ENCODE peak calls at places on chromosomes 12 and 14, in four cellular contexts. H, W, Z and F are unnamed samples.
A peak's percentile ranks its signal among the peaks of the same experiment; 100 is the strongest.

GRCh38 chr14:24883571-24883970 is 166.4 kb downstream of the STXBP6 start:
- DNase-seq in H (no peak), W (no peak), Z (no peak), F (no peak)

GRCh38 chr14:89680156-89680555 is 263.1 kb upstream of the FOXN3 start:
- DNase-seq in W (no peak), Z (no peak), H (no peak), F (no peak)

GRCh38 chr12:88334271-88334670 is 192.2 kb downstream of the TMTC3 start:
- DNase-seq in W (no peak), Z (peak; percentile 15), H (no peak), F (no peak)

GRCh38 chr12:132872975-132873421 is 14.4 kb downstream of the CHFR start:
- DNase-seq in H (no peak), Z (peak; percentile 13), W (no peak), F (no peak)

GRCh38 chr12:31485570-31485969 is 105.4 kb downstream of the DENND5B start:
- DNase-seq in W (no peak), Z (no peak), H (no peak), F (no peak)

GRCh38 chr12:3294481-3294911 is 196.5 kb upstream of the PRMT8 start:
- DNase-seq in W (no peak), H (no peak), Z (no peak), F (no peak)

GRCh38 chr12:53451661-53452158 is at the start of gene PCBP2:
- DNase-seq in W (peak; percentile 100), Z (peak; percentile 96), H (peak; percentile 98), F (peak; percentile 95)

GRCh38 chr12:98533723-98534251 is 18.4 kb downstream of the TMPO start:
- DNase-seq in W (no peak), H (no peak), Z (no peak), F (no peak)

GRCh38 chr14:60196291-60196690 is 31.1 kb upstream of the DHRS7 start:
- DNase-seq in Z (no peak), H (no peak), W (no peak), F (no peak)

GRCh38 chr14:64704145-64704742 is at the start of gene PLEKHG3:
- DNase-seq in H (peak; percentile 17), W (peak; percentile 23), Z (no peak), F (no peak)

GRCh38 chr12:10600988-10601387 is 12.4 kb downstream of the MAGOHB start:
- DNase-seq in W (peak; percentile 28), H (no peak), Z (no peak), F (no peak)

GRCh38 chr12:67816269-67816668 is 167.7 kb downstream of the DYRK2 start:
- DNase-seq in W (no peak), Z (no peak), H (no peak), F (no peak)

GRCh38 chr12:71556881-71557280 is 106.8 kb downstream of the ZFC3H1 start:
- DNase-seq in H (no peak), W (no peak), Z (no peak), F (no peak)

GRCh38 chr12:109606261-109607028 is 32.9 kb downstream of the MVK start:
- DNase-seq in Z (no peak), H (peak; percentile 20), W (no peak), F (no peak)

GRCh38 chr14:101876539-101876938 is 87.8 kb upstream of the DYNC1H1 start:
- DNase-seq in H (no peak), W (peak; percentile 98), Z (peak; percentile 75), F (peak; percentile 47)

GRCh38 chr12:94229902-94230301 is 81.5 kb downstream of the PLXNC1 start:
- DNase-seq in Z (no peak), W (no peak), H (no peak), F (no peak)

GRCh38 chr12:19719650-19720049 is 280.4 kb downstream of the AEBP2 start:
- DNase-seq in W (no peak), Z (no peak), H (no peak), F (no peak)

GRCh38 chr12:47758834-47759690 is at the start of gene RAPGEF3:
- DNase-seq in W (peak; percentile 79), Z (no peak), H (peak; percentile 93), F (peak; percentile 85)

GRCh38 chr12:795305-795704 is 42.9 kb downstream of the WNK1 start:
- DNase-seq in H (no peak), W (no peak), Z (no peak), F (no peak)

GRCh38 chr14:104690861-104691455 is 1.5 kb downstream of the INF2 start:
- DNase-seq in H (no peak), W (no peak), Z (no peak), F (no peak)

GRCh38 chr14:89640141-89640540 is 223.1 kb upstream of the FOXN3 start:
- DNase-seq in W (no peak), H (no peak), Z (no peak), F (no peak)

GRCh38 chr12:69570545-69571399 is 14.5 kb upstream of the CCT2 start:
- DNase-seq in Z (peak; percentile 15), H (peak; percentile 59), W (peak; percentile 61), F (no peak)

GRCh38 chr12:32307352-32307751 is 92.0 kb upstream of the FGD4 start:
- DNase-seq in H (no peak), Z (no peak), W (no peak), F (no peak)

GRCh38 chr14:103856105-103856504 is 8.7 kb upstream of the PPP1R13B start:
- DNase-seq in H (no peak), Z (no peak), W (no peak), F (no peak)

GRCh38 chr12:57158665-57159064 is 11.2 kb upstream of the LRP1-AS start:
- DNase-seq in H (no peak), W (no peak), Z (no peak), F (no peak)

GRCh38 chr12:44763021-44763420 is 113.1 kb downstream of the NELL2 start:
- DNase-seq in W (no peak), Z (no peak), H (no peak), F (no peak)

GRCh38 chr12:42997032-42997431 is 407.5 kb upstream of the PRICKLE1 start:
- DNase-seq in W (no peak), H (no peak), Z (no peak), F (no peak)

DNA sequence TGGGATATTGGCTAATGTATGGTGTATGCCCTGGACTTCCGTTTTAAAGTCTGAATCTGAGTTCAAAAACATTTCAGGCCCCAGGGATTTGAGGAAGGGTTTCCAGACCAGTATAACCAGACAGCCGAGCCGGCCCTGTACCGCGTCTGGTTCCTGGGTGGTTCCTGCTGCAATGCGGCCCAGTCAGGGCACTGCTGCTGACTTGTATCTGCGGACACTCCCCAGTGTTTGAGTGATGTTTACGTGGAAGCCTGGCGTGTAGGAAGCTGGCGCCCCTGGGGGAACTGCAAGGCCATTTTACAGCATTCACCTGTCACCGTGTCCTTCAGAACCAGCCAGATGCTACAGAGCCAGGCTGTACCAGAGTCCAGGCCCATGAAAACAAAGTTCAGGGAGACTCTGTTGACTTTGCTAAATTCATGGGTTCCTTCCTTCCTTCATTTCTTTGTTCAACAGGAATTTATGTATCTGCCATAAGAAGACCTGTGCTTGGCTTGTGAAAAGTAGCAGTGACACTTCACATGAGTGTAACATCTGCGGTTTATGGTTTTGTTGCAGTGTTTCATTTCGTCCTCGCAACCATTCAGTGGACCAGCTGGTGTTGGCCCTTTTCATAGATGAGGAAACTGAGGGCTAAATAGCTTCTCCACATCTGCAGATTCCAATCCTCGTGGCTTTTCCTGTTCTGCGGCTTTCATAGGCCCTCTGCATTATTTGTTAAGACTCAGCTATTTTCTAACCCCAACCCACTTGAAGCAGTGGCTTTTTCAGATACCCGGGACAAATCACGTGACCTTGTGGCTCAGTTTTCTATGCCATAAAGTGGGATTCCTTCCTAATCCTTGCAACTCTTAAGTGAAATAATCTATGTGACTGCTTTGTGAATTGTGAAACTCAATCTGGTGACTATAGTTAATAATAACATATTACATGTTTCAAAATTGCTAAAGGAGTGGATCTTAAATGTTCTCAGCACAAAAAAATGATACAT is 16.9 kb downstream of the EML1 start:
- DNase-seq in Z (no peak), H (no peak), W (no peak), F (no peak)
- TF ChIP-seq POLR2AphosphoS5 in Z (no peak), H (no peak), W (no peak), F (no peak)

DNA sequence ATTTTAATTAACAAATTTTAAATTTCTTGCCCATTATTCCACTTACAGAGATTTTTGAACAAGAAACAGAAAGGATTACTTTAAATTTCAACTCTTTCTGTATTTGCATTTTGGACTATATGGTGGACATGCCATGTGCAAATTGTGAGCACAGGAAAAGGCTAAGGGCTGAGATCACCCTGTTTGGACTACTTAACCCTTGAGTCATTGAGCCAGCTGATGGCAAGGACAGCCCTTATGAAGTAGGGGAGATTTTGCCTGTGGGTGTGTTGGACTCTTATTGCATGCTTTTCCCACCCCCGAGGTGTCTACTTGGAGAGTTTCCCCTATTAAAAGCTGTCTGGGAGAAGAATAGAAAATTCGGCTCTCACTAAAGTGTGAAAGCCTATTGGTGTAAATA is 17.2 kb downstream of the DERA start:
- DNase-seq in Z (peak; percentile 11), W (no peak), H (no peak), F (no peak)
- TF ChIP-seq SPI1 in Z (no peak), W (no peak), H (no peak), F (no peak)

GRCh38 chr12:27610380-27610779 is 85.9 kb upstream of the REP15 start:
- DNase-seq in H (no peak), Z (no peak), W (no peak), F (no peak)
- TF ChIP-seq POLR2AphosphoS5 in H (no peak), Z (no peak), W (no peak), F (no peak)

GRCh38 chr14:36281309-36281708 is 39.1 kb downstream of the MBIP start:
- DNase-seq in Z (no peak), W (no peak), H (no peak), F (no peak)
- TF ChIP-seq SPI1 in Z (no peak), W (no peak), H (no peak), F (no peak)

GRCh38 chr12:97173672-97174385 is 266.8 kb downstream of the NEDD1 start:
- DNase-seq in W (no peak), Z (no peak), H (no peak), F (no peak)

GRCh38 chr12:97169922-97170321 is 262.9 kb downstream of the NEDD1 start:
- DNase-seq in Z (no peak), H (no peak), W (no peak), F (no peak)

GRCh38 chr12:97167598-97167997 is 260.5 kb downstream of the NEDD1 start:
- DNase-seq in H (no peak), W (no peak), Z (no peak), F (no peak)

GRCh38 chr12:97164936-97165335 is 257.9 kb downstream of the NEDD1 start:
- DNase-seq in W (no peak), H (no peak), Z (no peak), F (no peak)

DNA sequence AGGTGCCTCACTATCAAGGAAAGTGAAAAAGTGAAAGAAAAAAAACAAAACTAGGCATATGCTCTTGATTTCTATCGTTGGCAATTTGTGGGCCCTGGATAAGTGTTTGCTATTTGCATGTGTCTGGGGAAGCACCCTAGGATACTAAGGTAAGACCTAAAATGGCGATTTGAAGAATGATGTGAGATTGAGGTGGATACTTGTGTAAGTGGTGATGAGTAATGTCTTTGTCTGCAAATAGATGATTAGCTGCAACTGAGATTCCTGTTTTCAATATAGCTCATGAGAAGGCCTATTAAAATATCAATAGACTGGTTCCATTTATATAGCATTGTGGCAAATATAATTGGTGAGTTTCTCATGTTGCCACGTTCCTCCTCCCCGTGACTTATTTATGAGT is 261.7 kb downstream of the NEDD1 start:
- DNase-seq in H (no peak), W (no peak), Z (no peak), F (no peak)
- TF ChIP-seq POLR2AphosphoS5 in H (no peak), W (no peak), Z (no peak), F (peak; percentile 42)

DNA sequence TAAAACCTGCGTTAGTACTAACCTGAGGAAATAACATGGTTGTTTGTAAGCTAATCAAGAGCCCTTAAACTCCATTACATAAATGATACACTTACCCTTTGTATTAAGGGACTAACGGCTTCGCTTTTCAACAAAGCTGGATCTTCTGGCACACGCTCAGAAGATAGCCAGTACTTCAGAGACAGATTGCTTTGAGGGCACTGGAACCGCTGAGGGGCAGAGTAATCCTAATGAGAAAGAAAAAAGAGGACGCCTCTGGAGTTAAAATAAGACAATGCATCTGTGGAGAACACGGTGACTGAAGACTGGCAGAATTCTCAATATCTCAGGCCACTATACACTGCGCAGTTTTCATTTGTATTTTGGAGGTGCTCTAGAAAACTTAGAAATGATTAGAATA is 1.5 kb upstream of the KTN1 start:
- DNase-seq in Z (no peak), H (no peak), W (no peak), F (no peak)
- TF ChIP-seq SPI1 in Z (no peak), H (no peak), W (no peak), F (no peak)